ENCODE peak calls at places on chromosomes 4 and X, in seven cellular contexts. Z, U, H, D, Q, W and O are unnamed samples.

GRCh38 chrX:18360867-18361266 is 6.4 kb upstream of the SCML2 start:
- DNase-seq in Z (peak), U (no peak), H (no peak), D (no peak), Q (no peak), W (no peak), O (peak)

GRCh38 chr4:46656071-46656470 is 253.0 kb downstream of the COX7B2 start:
- DNase-seq in Z (no peak), U (no peak), H (no peak), D (no peak), Q (no peak), W (no peak), O (no peak)

GRCh38 chrX:40176256-40176978 is 78.7 kb upstream of the BCOR start:
- DNase-seq in Z (peak), U (no peak), H (peak), D (peak), Q (peak), W (peak), O (peak)

GRCh38 chr4:188032170-188032569 is 36.6 kb downstream of the ZFP42 start:
- DNase-seq in Z (no peak), U (no peak), H (no peak), D (no peak), Q (no peak), W (no peak), O (no peak)

GRCh38 chr4:77065382-77065781 is 10.4 kb downstream of the CCNI start:
- DNase-seq in Z (peak), U (no peak), H (no peak), D (no peak), Q (no peak), W (no peak), O (no peak)

GRCh38 chr4:30471861-30472260 is 248.3 kb upstream of the PCDH7 start:
- DNase-seq in Z (no peak), U (no peak), H (no peak), D (no peak), Q (no peak), W (no peak), O (no peak)

GRCh38 chrX:9352683-9353430 is 112.0 kb upstream of the TBL1X start:
- DNase-seq in Z (peak), U (no peak), H (peak), D (peak), Q (no peak), W (no peak), O (no peak)

GRCh38 chrX:40644175-40644574 is 3.2 kb downstream of the CXorf38 start:
- DNase-seq in Z (peak), U (no peak), H (no peak), D (no peak), Q (no peak), W (no peak), O (no peak)